ENCODE peak calls at places on chromosomes 2 and 18, in nine cellular contexts. X, H, B, W, Q, E, Z, T and R are unnamed samples.

GRCh38 chr2:72149556-72150156 is 2.0 kb upstream of the CYP26B1 start:
- DNase-seq in X (no peak), Q (no peak), E (peak; percentile 40), W (peak; percentile 66), T (no peak), B (no peak), Z (no peak), H (peak; percentile 23), R (no peak)

GRCh38 chr18:8741524-8741923 is 36.2 kb downstream of the MTCL1 start:
- DNase-seq in H (no peak), E (no peak), B (no peak), Z (no peak), X (no peak), T (no peak), W (no peak), Q (no peak), R (no peak)

GRCh38 chr18:3661989-3662388 is 212.0 kb downstream of the TGIF1 start:
- DNase-seq in B (no peak), T (no peak), Q (no peak), X (no peak), H (no peak), Z (no peak), W (no peak), E (no peak), R (no peak)

GRCh38 chr2:121164042-121164441 is 121.0 kb downstream of the TFCP2L1 start:
- DNase-seq in X (no peak), H (no peak), E (no peak), W (no peak), B (no peak), Z (no peak), Q (no peak), T (no peak), R (no peak)

GRCh38 chr2:18132697-18133096 is 254.2 kb downstream of the KCNS3 start:
- DNase-seq in H (no peak), Z (no peak), E (no peak), T (no peak), Q (peak; percentile 79), B (no peak), W (no peak), X (no peak), R (no peak)

GRCh38 chr2:235238537-235238936 is 255.3 kb upstream of the AGAP1 start:
- DNase-seq in Q (peak; percentile 85), T (no peak), W (no peak), Z (no peak), H (peak; percentile 89), X (no peak), E (no peak), B (no peak), R (peak; percentile 59)

GRCh38 chr2:235551965-235552364 is 58.1 kb downstream of the AGAP1 start:
- DNase-seq in H (peak; percentile 25), Z (no peak), X (no peak), Q (peak; percentile 57), W (no peak), E (peak; percentile 85), T (no peak), B (peak; percentile 60), R (no peak)

GRCh38 chr2:62793213-62793612 is 87.7 kb downstream of the EHBP1 start:
- DNase-seq in X (no peak), T (no peak), Q (no peak), B (no peak), H (no peak), Z (no peak), W (no peak), E (no peak), R (no peak)

GRCh38 chr2:64263315-64263714 is 119.1 kb upstream of the PELI1 start:
- DNase-seq in T (no peak), Z (no peak), X (no peak), Q (peak; percentile 87), B (peak; percentile 70), H (no peak), W (no peak), E (no peak), R (no peak)

GRCh38 chr2:10863047-10863446 is 48.7 kb upstream of the KCNF1 start:
- DNase-seq in X (no peak), H (no peak), Z (no peak), Q (no peak), T (no peak), E (no peak), W (no peak), B (no peak), R (no peak)

GRCh38 chr2:233760043-233760442 is at the start of gene UGT1A1:
- DNase-seq in T (no peak), Z (no peak), X (no peak), H (no peak), Q (no peak), E (no peak), W (no peak), B (no peak), R (no peak)

GRCh38 chr2:104690255-104690999 is 163.5 kb upstream of the POU3F3 start:
- DNase-seq in E (no peak), W (no peak), B (no peak), T (no peak), H (no peak), Z (no peak), Q (no peak), X (no peak), R (no peak)

GRCh38 chr2:98479959-98480524 is 35.4 kb downstream of the INPP4A start:
- DNase-seq in W (no peak), Q (peak; percentile 69), E (peak; percentile 46), B (peak; percentile 93), T (no peak), H (peak; percentile 71), Z (no peak), X (no peak), R (peak; percentile 71)